ENCODE peak calls at places on chromosomes 7 and 10, in seven cellular contexts. J, O, H, X, F, D and Y are unnamed samples.

GRCh38 chr10:98431016-98431415 is 15.7 kb downstream of the HPS1 start:
- DNase-seq in X (no peak), F (no peak), O (no peak), J (no peak), H (no peak), D (no peak), Y (no peak)

GRCh38 chr10:23341004-23341403 is 3.6 kb downstream of the C10orf67 start:
- DNase-seq in H (no peak), O (no peak), J (peak), D (peak), X (no peak), F (no peak), Y (no peak)

GRCh38 chr7:22842383-22842903 is 19.8 kb upstream of the TOMM7 start:
- DNase-seq in O (no peak), F (no peak), H (no peak), D (no peak), X (no peak), J (no peak), Y (no peak)

GRCh38 chr10:59805043-59805442 is 51.8 kb upstream of the MRLN start:
- DNase-seq in H (no peak), D (peak), X (no peak), F (no peak), J (peak), O (no peak), Y (no peak)

GRCh38 chr7:30556854-30557644 is 37.6 kb upstream of the GARS1 start:
- DNase-seq in J (no peak), H (no peak), F (no peak), X (no peak), O (no peak), D (peak), Y (no peak)

GRCh38 chr7:149776305-149776704 is 2.9 kb upstream of the ZNF467 start:
- DNase-seq in O (no peak), X (no peak), J (no peak), F (no peak), D (peak), H (no peak), Y (peak)

GRCh38 chr7:27235387-27236052 is 7.1 kb upstream of the EVX1 start:
- DNase-seq in D (no peak), O (peak), H (no peak), J (peak), F (no peak), X (no peak), Y (no peak)

GRCh38 chr10:3616880-3617279 is 168.1 kb downstream of the KLF6 start:
- DNase-seq in D (no peak), F (no peak), H (no peak), X (no peak), O (no peak), J (no peak), Y (no peak)

DNA sequence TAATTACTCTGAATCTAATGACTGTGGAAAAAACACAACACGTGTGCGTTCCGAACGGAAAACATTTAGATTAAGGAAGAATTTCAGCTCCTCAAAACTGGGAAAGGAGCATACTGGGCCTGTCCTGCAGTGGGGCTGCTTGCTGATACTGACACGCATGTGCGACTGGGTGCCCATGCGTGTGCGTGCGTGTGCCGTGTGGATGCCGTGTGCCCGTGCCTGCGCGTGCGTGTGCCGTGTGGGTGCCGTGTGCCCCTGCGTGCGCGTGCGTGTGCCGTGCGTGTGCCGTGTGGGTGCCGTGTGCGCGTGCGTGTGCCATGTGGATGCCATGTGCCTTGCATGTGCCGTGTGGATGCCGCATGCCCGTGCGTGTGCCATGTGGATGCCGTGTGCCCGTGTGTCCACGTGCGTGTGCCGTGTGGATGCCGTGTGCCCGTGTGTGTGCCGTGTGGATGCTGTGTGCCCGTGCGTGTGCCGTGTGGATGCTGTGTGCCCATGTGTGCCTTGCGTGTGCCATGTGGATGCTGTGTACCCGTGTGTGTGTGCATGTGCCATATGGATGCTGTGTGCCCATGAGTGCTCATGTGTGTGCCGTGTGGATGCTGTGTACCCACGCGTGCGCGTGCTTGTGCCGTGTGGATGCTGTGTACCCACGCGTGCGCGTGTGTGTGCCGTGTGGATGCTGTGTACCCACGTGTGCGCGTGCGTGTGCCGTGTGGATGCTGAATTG is 28.2 kb downstream of the PWWP2B start:
- DNase-seq in H (no peak), J (no peak), D (no peak), O (no peak), F (no peak), X (no peak), Y (no peak)
- TF ChIP-seq POLR2A in H (no peak), J (no peak), D (no peak), O (no peak), F (no peak), X (no peak), Y (no peak)

DNA sequence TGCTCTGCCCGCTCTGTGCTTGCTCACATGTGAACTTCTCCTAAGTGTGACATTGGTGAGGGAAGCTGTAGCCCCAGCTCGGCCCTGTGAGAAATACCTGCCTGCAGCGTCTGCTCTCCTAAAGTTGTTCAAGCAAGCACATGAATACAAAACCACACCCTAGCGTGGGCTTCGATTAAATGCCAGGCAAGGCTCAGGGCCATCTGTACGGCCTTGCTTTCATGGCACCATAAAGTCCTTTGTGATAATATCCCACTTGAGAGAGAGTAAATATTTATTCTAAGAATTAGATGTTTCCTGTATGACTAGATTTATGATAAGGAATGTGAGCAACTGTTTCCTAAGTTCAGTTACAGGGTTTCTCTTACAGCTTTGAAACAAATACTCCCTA is 262.8 kb upstream of the KLF14 start:
- DNase-seq in F (no peak), H (no peak), D (peak), O (no peak), J (no peak), X (no peak), Y (no peak)
- TF ChIP-seq POLR2A in F (no peak), H (peak), D (no peak), O (no peak), J (no peak), X (no peak), Y (no peak)

GRCh38 chr7:137847418-137848050 is 760 bp upstream of the DGKI start:
- DNase-seq in F (no peak), D (no peak), J (no peak), O (no peak), X (no peak), H (no peak), Y (no peak)
- TF ChIP-seq POLR2A in F (no peak), D (no peak), J (no peak), O (no peak), X (no peak), H (no peak), Y (no peak)

DNA sequence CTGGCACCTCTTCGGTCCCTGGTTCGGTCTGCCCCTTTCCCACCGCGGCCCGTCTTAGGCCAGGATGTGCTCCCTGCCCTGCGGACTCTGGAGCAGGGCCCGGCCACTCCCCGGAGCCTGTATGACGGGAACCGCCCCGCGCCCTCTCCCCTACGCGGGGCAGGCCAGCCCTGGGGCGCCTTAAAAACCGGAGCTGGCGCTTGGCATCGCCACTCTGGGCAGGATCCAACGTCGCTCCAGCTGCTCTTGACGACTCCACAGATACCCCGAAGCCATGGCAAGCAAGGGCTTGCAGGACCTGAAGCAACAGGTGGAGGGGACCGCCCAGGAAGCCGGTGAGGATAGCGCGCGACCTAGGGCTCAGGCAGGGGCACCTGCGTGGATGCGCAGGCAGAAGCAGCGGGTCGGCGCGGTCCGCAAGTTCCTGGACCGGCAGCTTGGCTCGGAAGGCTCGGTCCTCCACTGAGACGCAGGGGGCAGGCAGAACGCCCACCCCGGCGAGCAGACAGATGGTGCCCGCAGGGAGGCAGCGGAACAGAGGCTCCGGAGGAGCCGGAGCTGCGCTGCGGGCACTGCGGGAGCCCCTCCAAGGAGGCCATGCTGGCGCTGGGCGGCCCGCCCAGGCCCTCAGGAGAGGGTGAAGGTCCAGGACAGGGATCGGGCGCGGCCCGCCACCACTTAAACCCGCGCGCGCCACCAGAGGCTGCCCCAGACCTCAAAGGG is at the start of gene ADIRF:
- DNase-seq in H (peak), D (no peak), X (peak), J (no peak), O (peak), F (no peak), Y (no peak)
- TF ChIP-seq POLR2A in H (peak), D (no peak), X (peak), J (no peak), O (peak), F (no peak), Y (no peak)

GRCh38 chr10:113073549-113074189 is 123.6 kb downstream of the TCF7L2 start:
- DNase-seq in H (no peak), D (peak), J (no peak), O (peak), X (peak), F (no peak), Y (peak)
- TF ChIP-seq POLR2A in H (peak), D (peak), J (no peak), O (no peak), X (no peak), F (no peak), Y (peak)

GRCh38 chr7:3210531-3210930 is 90.5 kb upstream of the SDK1 start:
- DNase-seq in H (no peak), J (no peak), X (no peak), F (no peak), O (no peak), D (no peak), Y (no peak)
- TF ChIP-seq POLR2A in H (no peak), J (no peak), X (no peak), F (no peak), O (no peak), D (no peak), Y (no peak)

GRCh38 chr7:129950191-129950940 is 2.4 kb downstream of the UBE2H start:
- DNase-seq in F (no peak), J (no peak), X (peak), O (no peak), D (no peak), H (no peak), Y (no peak)

GRCh38 chr7:129949292-129950133 is 3.2 kb downstream of the UBE2H start:
- DNase-seq in H (peak), F (no peak), X (peak), D (peak), J (peak), O (no peak), Y (no peak)

GRCh38 chr7:129947701-129948100 is 5.1 kb downstream of the UBE2H start:
- DNase-seq in F (no peak), H (no peak), O (no peak), D (no peak), X (no peak), J (no peak), Y (no peak)

GRCh38 chr7:129948338-129948737 is 4.4 kb downstream of the UBE2H start:
- DNase-seq in J (no peak), F (no peak), X (no peak), D (no peak), O (no peak), H (no peak), Y (no peak)

GRCh38 chr7:129948877-129949291 is 3.9 kb downstream of the UBE2H start:
- DNase-seq in X (peak), D (peak), F (peak), O (peak), J (peak), H (peak), Y (peak)
- TF ChIP-seq POLR2A in X (peak), D (no peak), F (no peak), O (peak), J (no peak), H (peak), Y (no peak)